ENCODE peak calls at places on chromosome 5, in four cellular contexts. T, O, E and G are unnamed samples.

GRCh38 chr5:147750065-147750464 is 32.5 kb downstream of the JAKMIP2 start:
- DNase-seq in O (no peak), T (no peak), E (no peak), G (no peak)

GRCh38 chr5:143001764-143002351 is 231.7 kb downstream of the ARHGAP26 start:
- DNase-seq in T (peak), E (no peak), O (no peak), G (peak)

GRCh38 chr5:134590992-134591659 is 41.5 kb downstream of the SAR1B start:
- DNase-seq in E (no peak), T (no peak), O (no peak), G (no peak)

GRCh38 chr5:150640311-150641005 is at the start of gene SYNPO:
- DNase-seq in E (no peak), O (peak), T (peak), G (peak)

GRCh38 chr5:13740471-13740870 is 204.0 kb downstream of the DNAH5 start:
- DNase-seq in O (no peak), T (no peak), E (no peak), G (no peak)

GRCh38 chr5:78103226-78103722 is 191.2 kb downstream of the AP3B1 start:
- DNase-seq in O (no peak), T (no peak), E (no peak), G (no peak)

GRCh38 chr5:124662261-124662781 is 84.1 kb downstream of the ZNF608 start:
- DNase-seq in T (no peak), E (no peak), O (no peak), G (peak)

GRCh38 chr5:170120576-170120975 is 14.9 kb downstream of the FOXI1 start:
- DNase-seq in T (peak), E (no peak), O (no peak), G (no peak)

GRCh38 chr5:52469420-52469819 is 318.3 kb upstream of the ITGA1 start:
- DNase-seq in E (no peak), O (no peak), T (no peak), G (no peak)

GRCh38 chr5:91397791-91398190 is 14.7 kb upstream of the ARRDC3 start:
- DNase-seq in T (no peak), E (no peak), O (no peak), G (no peak)

GRCh38 chr5:34586117-34586885 is 69.8 kb upstream of the RAI14 start:
- DNase-seq in T (peak), E (no peak), O (no peak), G (peak)

GRCh38 chr5:125717209-125717608 is 706.0 kb upstream of the GRAMD2B start:
- DNase-seq in E (no peak), O (no peak), T (peak), G (no peak)

GRCh38 chr5:107469485-107469884 is 201.3 kb downstream of the EFNA5 start:
- DNase-seq in O (no peak), E (no peak), T (peak), G (peak)

GRCh38 chr5:136314302-136314701 is 51.0 kb downstream of the TRPC7 start:
- DNase-seq in E (no peak), T (no peak), O (no peak), G (no peak)

GRCh38 chr5:35136386-35136785 is 88.6 kb upstream of the AGXT2 start:
- DNase-seq in T (peak), E (no peak), O (no peak), G (no peak)